ENCODE peak calls at places on chromosomes 5 and 9, in eight cellular contexts. One of them, this sample, is unnamed.

GRCh38 chr9:129923589-129923988 is 88.3 kb downstream of the USP20 start:
- DNase-seq in AG09309: no peak
- DNase-seq in cardiac fibroblast: no peak
- DNase-seq in kidney epithelial cell: no peak
- DNase-seq in A549: no peak
- DNase-seq in NT2/D1: no peak
- DNase-seq in cardiac muscle cell: no peak
- DNase-seq in CD4-positive, alpha-beta memory T cell: no peak
- DNase-seq in this sample: no peak

GRCh38 chr5:175102717-175103116 is 341.3 kb downstream of the DRD1 start:
- DNase-seq in kidney epithelial cell: no peak
- DNase-seq in A549: no peak
- DNase-seq in CD4-positive, alpha-beta memory T cell: no peak
- DNase-seq in cardiac muscle cell: no peak
- DNase-seq in cardiac fibroblast: no peak
- DNase-seq in NT2/D1: no peak
- DNase-seq in AG09309: no peak
- DNase-seq in this sample: no peak

GRCh38 chr5:33379757-33380156 is 61.0 kb upstream of the TARS1 start:
- DNase-seq in cardiac fibroblast: peak; percentile 65
- DNase-seq in kidney epithelial cell: no peak
- DNase-seq in CD4-positive, alpha-beta memory T cell: no peak
- DNase-seq in AG09309: no peak
- DNase-seq in cardiac muscle cell: peak; percentile 69
- DNase-seq in NT2/D1: peak; percentile 52
- DNase-seq in A549: peak; percentile 31
- DNase-seq in this sample: no peak

GRCh38 chr5:35246411-35246810 is 16.1 kb upstream of the PRLR start:
- DNase-seq in AG09309: no peak
- DNase-seq in CD4-positive, alpha-beta memory T cell: no peak
- DNase-seq in NT2/D1: no peak
- DNase-seq in A549: no peak
- DNase-seq in cardiac fibroblast: no peak
- DNase-seq in kidney epithelial cell: no peak
- DNase-seq in cardiac muscle cell: no peak
- DNase-seq in this sample: no peak

GRCh38 chr5:135851186-135851906 is 16.9 kb downstream of the SLC25A48 start:
- DNase-seq in AG09309: no peak
- DNase-seq in cardiac muscle cell: no peak
- DNase-seq in kidney epithelial cell: no peak
- DNase-seq in NT2/D1: no peak
- DNase-seq in A549: no peak
- DNase-seq in CD4-positive, alpha-beta memory T cell: no peak
- DNase-seq in cardiac fibroblast: no peak
- DNase-seq in this sample: no peak

GRCh38 chr5:100313657-100314056 is 221.5 kb upstream of the FAM174A start:
- DNase-seq in kidney epithelial cell: no peak
- DNase-seq in AG09309: no peak
- DNase-seq in cardiac fibroblast: no peak
- DNase-seq in cardiac muscle cell: no peak
- DNase-seq in NT2/D1: no peak
- DNase-seq in A549: no peak
- DNase-seq in CD4-positive, alpha-beta memory T cell: no peak
- DNase-seq in this sample: no peak

GRCh38 chr9:93955356-93956182 is 414 bp upstream of the BARX1 start:
- DNase-seq in NT2/D1: no peak
- DNase-seq in A549: peak; percentile 52
- DNase-seq in CD4-positive, alpha-beta memory T cell: no peak
- DNase-seq in kidney epithelial cell: no peak
- DNase-seq in cardiac fibroblast: no peak
- DNase-seq in AG09309: no peak
- DNase-seq in cardiac muscle cell: no peak
- DNase-seq in this sample: no peak

GRCh38 chr5:98474211-98474610 is 299.3 kb upstream of the RGMB start:
- DNase-seq in CD4-positive, alpha-beta memory T cell: no peak
- DNase-seq in A549: no peak
- DNase-seq in NT2/D1: no peak
- DNase-seq in kidney epithelial cell: no peak
- DNase-seq in cardiac fibroblast: no peak
- DNase-seq in cardiac muscle cell: no peak
- DNase-seq in AG09309: no peak
- DNase-seq in this sample: no peak

GRCh38 chr5:125416055-125416454 is 669.6 kb upstream of the ZNF608 start:
- DNase-seq in cardiac muscle cell: no peak
- DNase-seq in cardiac fibroblast: no peak
- DNase-seq in AG09309: no peak
- DNase-seq in CD4-positive, alpha-beta memory T cell: no peak
- DNase-seq in NT2/D1: no peak
- DNase-seq in kidney epithelial cell: no peak
- DNase-seq in A549: no peak
- DNase-seq in this sample: no peak

GRCh38 chr5:1396029-1396816 is 49.0 kb downstream of the SLC6A3 start:
- DNase-seq in cardiac muscle cell: no peak
- DNase-seq in cardiac fibroblast: no peak
- DNase-seq in AG09309: no peak
- DNase-seq in kidney epithelial cell: no peak
- DNase-seq in NT2/D1: no peak
- DNase-seq in A549: no peak
- DNase-seq in CD4-positive, alpha-beta memory T cell: no peak
- DNase-seq in this sample: no peak

GRCh38 chr5:13976867-13977479 is 32.5 kb upstream of the DNAH5 start:
- DNase-seq in A549: peak; percentile 49
- DNase-seq in AG09309: no peak
- DNase-seq in cardiac muscle cell: peak; percentile 53
- DNase-seq in cardiac fibroblast: peak; percentile 48
- DNase-seq in NT2/D1: no peak
- DNase-seq in kidney epithelial cell: no peak
- DNase-seq in CD4-positive, alpha-beta memory T cell: no peak
- DNase-seq in this sample: peak; percentile 3

GRCh38 chr9:6788175-6789016 is 30.6 kb downstream of the KDM4C start:
- DNase-seq in AG09309: no peak
- DNase-seq in A549: peak; percentile 68
- DNase-seq in CD4-positive, alpha-beta memory T cell: no peak
- DNase-seq in kidney epithelial cell: peak; percentile 23
- DNase-seq in NT2/D1: no peak
- DNase-seq in cardiac muscle cell: peak; percentile 44
- DNase-seq in cardiac fibroblast: peak; percentile 51
- DNase-seq in this sample: no peak

GRCh38 chr5:157548513-157549282 is 26.9 kb downstream of the ADAM19 start:
- DNase-seq in A549: peak; percentile 62
- DNase-seq in CD4-positive, alpha-beta memory T cell: no peak
- DNase-seq in kidney epithelial cell: no peak
- DNase-seq in cardiac fibroblast: peak; percentile 89
- DNase-seq in NT2/D1: no peak
- DNase-seq in AG09309: peak; percentile 95
- DNase-seq in cardiac muscle cell: peak; percentile 89
- DNase-seq in this sample: no peak
- H3K4me3 ChIP-seq in A549: no peak overlapping the region
- H3K4me3 ChIP-seq in CD4-positive, alpha-beta memory T cell: no peak overlapping the region
- H3K4me3 ChIP-seq in kidney epithelial cell: no peak overlapping the region
- H3K4me3 ChIP-seq in cardiac fibroblast: no peak overlapping the region
- H3K4me3 ChIP-seq in NT2/D1: no peak overlapping the region
- H3K4me3 ChIP-seq in AG09309: peak overlapping the region; percentile 20
- H3K4me3 ChIP-seq in cardiac muscle cell: no peak overlapping the region
- H3K4me3 ChIP-seq in this sample: peak overlapping the region; percentile 56

DNA sequence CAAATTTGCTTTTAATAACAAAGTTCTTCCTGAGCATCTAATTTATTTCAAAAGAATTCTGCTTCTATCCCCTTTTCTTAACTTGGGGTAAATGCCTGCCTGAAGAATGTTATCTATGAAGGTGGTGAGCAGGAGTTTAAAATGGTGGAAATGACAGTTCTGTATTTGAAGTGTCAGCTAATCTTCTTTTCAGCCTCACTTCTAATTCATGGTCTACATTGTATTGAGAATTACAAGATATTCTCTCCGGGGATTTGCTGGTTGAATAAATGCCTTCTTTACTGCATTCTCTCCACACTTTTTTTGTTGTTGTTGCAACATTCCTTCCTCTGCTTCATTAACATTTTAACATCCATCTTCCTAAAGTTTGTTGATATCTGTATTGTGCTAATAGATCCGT is 143.1 kb upstream of the GRIN3A start:
- DNase-seq in AG09309: no peak
- DNase-seq in A549: no peak
- DNase-seq in NT2/D1: no peak
- DNase-seq in cardiac fibroblast: no peak
- DNase-seq in kidney epithelial cell: no peak
- DNase-seq in CD4-positive, alpha-beta memory T cell: no peak
- DNase-seq in cardiac muscle cell: no peak
- DNase-seq in this sample: no peak
- H3K4me3 ChIP-seq in AG09309: no peak overlapping the region
- H3K4me3 ChIP-seq in A549: no peak overlapping the region
- H3K4me3 ChIP-seq in NT2/D1: no peak overlapping the region
- H3K4me3 ChIP-seq in cardiac fibroblast: no peak overlapping the region
- H3K4me3 ChIP-seq in kidney epithelial cell: no peak overlapping the region
- H3K4me3 ChIP-seq in CD4-positive, alpha-beta memory T cell: no peak overlapping the region
- H3K4me3 ChIP-seq in cardiac muscle cell: no peak overlapping the region
- H3K4me3 ChIP-seq in this sample: no peak overlapping the region

GRCh38 chr5:74851684-74852353 is 14.4 kb downstream of the FAM169A start:
- DNase-seq in A549: peak; percentile 16
- DNase-seq in cardiac fibroblast: peak; percentile 55
- DNase-seq in CD4-positive, alpha-beta memory T cell: no peak
- DNase-seq in cardiac muscle cell: peak; percentile 64
- DNase-seq in kidney epithelial cell: no peak
- DNase-seq in NT2/D1: no peak
- DNase-seq in AG09309: peak; percentile 18
- DNase-seq in this sample: no peak
- H3K4me3 ChIP-seq in A549: peak overlapping the region; percentile 4
- H3K4me3 ChIP-seq in cardiac fibroblast: no peak overlapping the region
- H3K4me3 ChIP-seq in CD4-positive, alpha-beta memory T cell: no peak overlapping the region
- H3K4me3 ChIP-seq in cardiac muscle cell: no peak overlapping the region
- H3K4me3 ChIP-seq in kidney epithelial cell: no peak overlapping the region
- H3K4me3 ChIP-seq in NT2/D1: no peak overlapping the region
- H3K4me3 ChIP-seq in AG09309: no peak overlapping the region
- H3K4me3 ChIP-seq in this sample: peak overlapping the region; percentile 66

GRCh38 chr9:20043035-20043434 is 254.2 kb upstream of the SLC24A2 start:
- DNase-seq in AG09309: no peak
- DNase-seq in cardiac muscle cell: no peak
- DNase-seq in kidney epithelial cell: no peak
- DNase-seq in CD4-positive, alpha-beta memory T cell: peak; percentile 31
- DNase-seq in cardiac fibroblast: no peak
- DNase-seq in NT2/D1: no peak
- DNase-seq in A549: no peak
- DNase-seq in this sample: peak; percentile 81
- H3K4me3 ChIP-seq in AG09309: no peak overlapping the region
- H3K4me3 ChIP-seq in cardiac muscle cell: no peak overlapping the region
- H3K4me3 ChIP-seq in kidney epithelial cell: no peak overlapping the region
- H3K4me3 ChIP-seq in CD4-positive, alpha-beta memory T cell: peak overlapping the region; percentile 64
- H3K4me3 ChIP-seq in cardiac fibroblast: no peak overlapping the region
- H3K4me3 ChIP-seq in NT2/D1: no peak overlapping the region
- H3K4me3 ChIP-seq in A549: no peak overlapping the region
- H3K4me3 ChIP-seq in this sample: peak overlapping the region; percentile 87